ENCODE peak calls at places on chromosomes 6 and 20, in ten cellular contexts. C, G, B, Z, A, D, V, E, X and L are unnamed samples.

GRCh38 chr6:65199683-65200082 is 507.3 kb downstream of the EYS start:
- DNase-seq in C (no peak), G (no peak), B (no peak), Z (no peak), A (no peak), D (no peak), V (no peak), E (no peak), X (no peak), L (no peak)

GRCh38 chr6:154738561-154738961 is 5.3 kb downstream of the SCAF8 start:
- DNase-seq in C (peak), G (no peak), B (no peak), Z (peak), A (no peak), D (no peak), V (no peak), E (no peak), X (no peak), L (no peak)

GRCh38 chr6:144176043-144176442 is 25.7 kb downstream of the STX11 start:
- DNase-seq in C (no peak), G (no peak), B (no peak), Z (no peak), A (no peak), D (no peak), V (no peak), E (no peak), X (no peak), L (no peak)

GRCh38 chr20:1646975-1647431 is 10.6 kb downstream of the SIRPG start:
- DNase-seq in C (no peak), G (no peak), B (no peak), Z (no peak), A (no peak), D (peak), V (no peak), E (no peak), X (no peak), L (no peak)

GRCh38 chr6:34469499-34469898 is 3.6 kb downstream of the PACSIN1 start:
- DNase-seq in C (no peak), G (no peak), B (no peak), Z (no peak), A (no peak), D (no peak), V (no peak), E (no peak), X (no peak), L (no peak)

GRCh38 chr20:62367136-62367482 is at the start of gene LAMA5:
- DNase-seq in C (peak), G (peak), B (no peak), Z (no peak), A (no peak), D (no peak), V (no peak), E (peak), X (peak), L (peak)

GRCh38 chr6:138977242-138977641 is 10.8 kb downstream of the REPS1 start:
- DNase-seq in C (no peak), G (no peak), B (no peak), Z (no peak), A (no peak), D (no peak), V (no peak), E (no peak), X (no peak), L (no peak)

GRCh38 chr6:101722991-101723579 is 329.6 kb downstream of the GRIK2 start:
- DNase-seq in C (no peak), G (no peak), B (no peak), Z (peak), A (no peak), D (no peak), V (peak), E (no peak), X (no peak), L (no peak)

GRCh38 chr6:79719248-79719975 is 88.3 kb downstream of the SH3BGRL2 start:
- DNase-seq in C (no peak), G (no peak), B (no peak), Z (no peak), A (no peak), D (no peak), V (peak), E (peak), X (no peak), L (peak)

GRCh38 chr6:43509984-43510826 is at the start of gene LRRC73:
- DNase-seq in C (peak), G (peak), B (peak), Z (peak), A (peak), D (peak), V (no peak), E (peak), X (peak), L (peak)

GRCh38 chr6:55445648-55446204 is 118.5 kb downstream of the GFRAL start:
- DNase-seq in C (peak), G (peak), B (no peak), Z (peak), A (no peak), D (no peak), V (no peak), E (no peak), X (peak), L (peak)

GRCh38 chr6:140779991-140780596 is 1352.6 kb upstream of the GJE1 start:
- DNase-seq in C (no peak), G (no peak), B (no peak), Z (no peak), A (no peak), D (no peak), V (no peak), E (peak), X (no peak), L (peak)

GRCh38 chr6:151269318-151269995 is 29.7 kb downstream of the AKAP12 start:
- DNase-seq in C (no peak), G (no peak), B (no peak), Z (peak), A (no peak), D (no peak), V (peak), E (no peak), X (no peak), L (no peak)

GRCh38 chr6:11702039-11702795 is 76.4 kb downstream of the ADTRP start:
- DNase-seq in C (no peak), G (no peak), B (no peak), Z (peak), A (no peak), D (no peak), V (no peak), E (no peak), X (no peak), L (peak)

GRCh38 chr6:112298021-112298745 is 43.8 kb upstream of the LAMA4 start:
- DNase-seq in C (no peak), G (no peak), B (no peak), Z (no peak), A (no peak), D (no peak), V (peak), E (no peak), X (no peak), L (no peak)

GRCh38 chr6:67736161-67736560 is 898.9 kb upstream of the ADGRB3 start:
- DNase-seq in C (no peak), G (no peak), B (no peak), Z (no peak), A (no peak), D (no peak), V (no peak), E (no peak), X (no peak), L (no peak)

GRCh38 chr6:108565091-108565766 is 4.5 kb downstream of the FOXO3 start:
- DNase-seq in C (no peak), G (peak), B (no peak), Z (no peak), A (no peak), D (no peak), V (no peak), E (no peak), X (no peak), L (no peak)

GRCh38 chr20:37282558-37282957 is 6.9 kb upstream of the MANBAL start:
- DNase-seq in C (peak), G (no peak), B (no peak), Z (peak), A (no peak), D (no peak), V (no peak), E (no peak), X (peak), L (no peak)

GRCh38 chr6:121932071-121933009 is 467.1 kb upstream of the HSF2 start:
- DNase-seq in C (peak), G (no peak), B (no peak), Z (peak), A (peak), D (peak), V (peak), E (no peak), X (peak), L (peak)

GRCh38 chr6:7060769-7061516 is 46.8 kb upstream of the RREB1 start:
- DNase-seq in C (no peak), G (no peak), B (no peak), Z (no peak), A (no peak), D (no peak), V (no peak), E (no peak), X (no peak), L (no peak)

GRCh38 chr6:138307816-138308727 is 69.6 kb upstream of the SMIM28 start:
- DNase-seq in C (no peak), G (no peak), B (no peak), Z (peak), A (no peak), D (no peak), V (no peak), E (peak), X (no peak), L (no peak)

GRCh38 chr20:45704969-45705637 is at the start of gene WFDC10B:
- DNase-seq in C (no peak), G (no peak), B (no peak), Z (no peak), A (no peak), D (no peak), V (no peak), E (no peak), X (no peak), L (no peak)

GRCh38 chr6:107185570-107185969 is 70.3 kb upstream of the BEND3 start:
- DNase-seq in C (peak), G (no peak), B (no peak), Z (peak), A (no peak), D (no peak), V (no peak), E (no peak), X (peak), L (no peak)

GRCh38 chr6:11931296-11932035 is 80.6 kb upstream of the HIVEP1 start:
- DNase-seq in C (no peak), G (no peak), B (no peak), Z (no peak), A (no peak), D (no peak), V (no peak), E (no peak), X (no peak), L (no peak)

GRCh38 chr20:45970646-45971424 is 1.2 kb downstream of the ZNF335 start:
- DNase-seq in C (peak), G (no peak), B (no peak), Z (no peak), A (peak), D (no peak), V (no peak), E (peak), X (no peak), L (peak)

GRCh38 chr20:11246251-11246775 is 572.5 kb upstream of the JAG1 start:
- DNase-seq in C (no peak), G (no peak), B (no peak), Z (no peak), A (no peak), D (no peak), V (no peak), E (no peak), X (no peak), L (no peak)

GRCh38 chr6:169324661-169325459 is 71.2 kb upstream of the THBS2 start:
- DNase-seq in C (no peak), G (no peak), B (no peak), Z (no peak), A (no peak), D (no peak), V (no peak), E (no peak), X (no peak), L (no peak)

GRCh38 chr6:98653171-98653570 is 181.2 kb upstream of the POU3F2 start:
- DNase-seq in C (no peak), G (no peak), B (no peak), Z (peak), A (no peak), D (no peak), V (no peak), E (no peak), X (no peak), L (no peak)

GRCh38 chr6:100366419-100366818 is 98.3 kb downstream of the SIM1 start:
- DNase-seq in C (no peak), G (no peak), B (no peak), Z (no peak), A (no peak), D (no peak), V (no peak), E (no peak), X (no peak), L (no peak)

GRCh38 chr20:8389381-8390368 is 257.6 kb downstream of the PLCB1 start:
- DNase-seq in C (peak), G (peak), B (no peak), Z (peak), A (no peak), D (no peak), V (peak), E (no peak), X (no peak), L (no peak)

GRCh38 chr6:110897433-110897832 is 22.8 kb downstream of the AMD1 start:
- DNase-seq in C (no peak), G (no peak), B (no peak), Z (no peak), A (no peak), D (no peak), V (no peak), E (no peak), X (no peak), L (no peak)

GRCh38 chr6:118656822-118657451 is 5.5 kb upstream of the CEP85L start:
- DNase-seq in C (no peak), G (no peak), B (no peak), Z (no peak), A (no peak), D (no peak), V (no peak), E (no peak), X (no peak), L (no peak)

GRCh38 chr6:3997144-3997770 is 81.7 kb downstream of the FAM217A start:
- DNase-seq in C (peak), G (no peak), B (no peak), Z (peak), A (no peak), D (no peak), V (peak), E (no peak), X (no peak), L (no peak)

GRCh38 chr6:52587001-52587400 is 10.1 kb upstream of the TRAM2 start:
- DNase-seq in C (no peak), G (no peak), B (no peak), Z (no peak), A (no peak), D (no peak), V (no peak), E (no peak), X (no peak), L (no peak)

GRCh38 chr6:63180367-63180766 is 30.9 kb upstream of the FKBP1C start:
- DNase-seq in C (no peak), G (no peak), B (no peak), Z (no peak), A (no peak), D (no peak), V (no peak), E (no peak), X (no peak), L (no peak)
- TF ChIP-seq CTCF in C (no peak), G (no peak), B (no peak), Z (no peak), A (no peak), D (no peak), V (no peak), E (no peak), X (no peak), L (no peak)

GRCh38 chr6:15246217-15247211 is 645 bp downstream of the JARID2 start:
- DNase-seq in C (peak), G (no peak), B (no peak), Z (peak), A (no peak), D (no peak), V (no peak), E (no peak), X (no peak), L (no peak)
- TF ChIP-seq CTCF in C (no peak), G (no peak), B (no peak), Z (no peak), A (no peak), D (no peak), V (no peak), E (no peak), X (no peak), L (no peak)

GRCh38 chr20:57947421-57948176 is 237.8 kb upstream of the PMEPA1 start:
- DNase-seq in C (no peak), G (no peak), B (no peak), Z (no peak), A (no peak), D (no peak), V (peak), E (no peak), X (no peak), L (no peak)
- TF ChIP-seq CTCF in C (no peak), G (no peak), B (no peak), Z (no peak), A (no peak), D (no peak), V (peak), E (no peak), X (no peak), L (no peak)

DNA sequence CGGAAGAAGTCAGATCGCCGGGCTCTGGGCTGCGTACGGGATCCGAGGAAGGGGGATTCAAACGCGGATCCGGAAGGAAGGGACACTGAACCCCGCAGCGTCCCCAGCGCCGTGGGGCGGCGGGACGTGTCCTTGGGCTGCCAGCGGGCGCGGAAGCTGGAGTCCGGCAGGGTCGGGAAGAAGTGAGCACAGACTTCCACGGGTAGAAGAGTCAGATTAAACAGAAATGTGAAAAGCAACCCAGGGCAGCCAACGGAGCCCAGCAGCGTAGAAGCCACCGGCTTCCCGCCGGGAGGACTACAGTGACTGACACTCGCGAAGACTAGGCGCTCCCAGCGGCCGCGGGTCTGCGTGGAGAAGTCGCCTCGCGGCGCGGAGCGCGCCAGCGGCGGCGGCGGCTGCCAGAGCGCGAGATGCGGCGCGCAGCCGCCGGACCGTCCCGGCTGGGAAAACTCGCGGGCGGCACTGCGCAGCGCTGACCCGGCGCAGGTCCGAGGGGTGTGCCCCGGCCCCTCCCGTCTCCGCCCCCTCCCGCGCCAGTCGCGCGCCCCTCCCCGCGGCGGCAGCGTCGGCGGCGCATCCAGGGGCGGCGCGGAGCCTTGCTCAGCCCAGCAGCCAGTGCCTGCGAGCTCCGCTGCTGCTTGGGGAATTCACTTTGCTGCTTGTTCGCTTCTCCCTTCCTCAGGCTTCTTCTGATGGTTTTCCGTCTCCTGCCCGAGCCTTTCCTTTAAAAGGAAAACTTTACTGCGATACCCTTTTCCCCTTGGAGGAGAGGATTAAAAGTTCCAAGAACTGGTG is at the start of gene SAMD5:
- DNase-seq in C (peak), G (peak), B (no peak), Z (peak), A (peak), D (peak), V (peak), E (peak), X (peak), L (peak)
- TF ChIP-seq CTCF in C (no peak), G (no peak), B (no peak), Z (no peak), A (no peak), D (no peak), V (no peak), E (no peak), X (no peak), L (no peak)